ENCODE peak calls at places on chromosome 12, in seven cellular contexts. W is tibial artery, L is choroid plexus epithelial cell, P is Peyer's patch, Q is spleen, G is left ventricle myocardium inferior, I is MM.1S. Z is an unnamed sample.

GRCh38 chr12:121494093-121494787 is 86.6 kb downstream of the KDM2B start:
- DNase-seq in W (no peak), L (peak), P (peak), Q (peak), G (peak), I (no peak), Z (peak)

GRCh38 chr12:91818236-91819131 is 327.2 kb downstream of the BTG1 start:
- DNase-seq in W (no peak), L (no peak), P (no peak), Q (no peak), G (no peak), I (no peak), Z (no peak)

GRCh38 chr12:81077329-81077685 is 572 bp upstream of the ACSS3 start:
- DNase-seq in W (no peak), L (peak), P (no peak), Q (no peak), G (peak), I (no peak), Z (no peak)

GRCh38 chr12:105291531-105291930 is 39.0 kb upstream of the C12orf75 start:
- DNase-seq in W (no peak), L (no peak), P (no peak), Q (no peak), G (no peak), I (no peak), Z (no peak)

GRCh38 chr12:125015680-125016310 is 22.4 kb downstream of the BRI3BP start:
- DNase-seq in W (no peak), L (no peak), P (no peak), Q (no peak), G (no peak), I (no peak), Z (no peak)

GRCh38 chr12:55934343-55934742 is 3.4 kb downstream of the DGKA start:
- DNase-seq in W (no peak), L (peak), P (no peak), Q (no peak), G (no peak), I (no peak), Z (peak)

GRCh38 chr12:94445662-94446061 is 14.0 kb downstream of the CEP83 start:
- DNase-seq in W (no peak), L (peak), P (no peak), Q (no peak), G (no peak), I (no peak), Z (peak)

GRCh38 chr12:110694330-110694891 is 5.5 kb upstream of the HVCN1 start:
- DNase-seq in W (peak), L (no peak), P (no peak), Q (peak), G (peak), I (no peak), Z (no peak)

GRCh38 chr12:110247340-110248095 is 33.5 kb upstream of the ATP2A2 start:
- DNase-seq in W (no peak), L (peak), P (peak), Q (no peak), G (peak), I (no peak), Z (no peak)

GRCh38 chr12:97148941-97149559 is 242.0 kb downstream of the NEDD1 start:
- DNase-seq in W (no peak), L (peak), P (peak), Q (peak), G (peak), I (peak), Z (peak)

DNA sequence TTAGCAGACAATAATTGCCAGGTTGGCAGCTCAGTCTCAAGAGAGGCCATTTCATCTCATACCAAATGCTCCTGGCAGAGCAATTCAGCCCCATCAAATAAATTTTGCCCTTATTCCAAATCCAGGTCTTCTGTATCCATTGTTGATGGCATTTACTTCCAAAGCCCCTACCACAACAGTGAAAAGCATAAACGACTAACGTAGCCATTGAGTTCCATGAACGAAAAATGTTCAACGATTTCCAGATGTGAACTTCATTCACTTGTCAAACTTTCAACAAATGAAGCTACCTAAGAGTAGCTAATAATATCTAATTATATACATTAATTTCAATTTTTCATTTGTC is 3.0 kb upstream of the GCN1 start:
- DNase-seq in W (no peak), L (no peak), P (no peak), Q (no peak), G (no peak), I (no peak), Z (no peak)
- H3K4me3 ChIP-seq in W (no peak), L (no peak), P (no peak), Q (no peak), G (no peak), I (no peak), Z (no peak)

GRCh38 chr12:93261505-93262094 is 116.1 kb upstream of the NUDT4 start:
- DNase-seq in W (no peak), L (no peak), P (no peak), Q (no peak), G (no peak), I (no peak), Z (no peak)

GRCh38 chr12:93252221-93252620 is 125.5 kb upstream of the NUDT4 start:
- DNase-seq in W (no peak), L (no peak), P (no peak), Q (no peak), G (no peak), I (no peak), Z (no peak)

GRCh38 chr12:93254911-93255310 is 122.8 kb upstream of the NUDT4 start:
- DNase-seq in W (no peak), L (no peak), P (no peak), Q (no peak), G (no peak), I (no peak), Z (no peak)

DNA sequence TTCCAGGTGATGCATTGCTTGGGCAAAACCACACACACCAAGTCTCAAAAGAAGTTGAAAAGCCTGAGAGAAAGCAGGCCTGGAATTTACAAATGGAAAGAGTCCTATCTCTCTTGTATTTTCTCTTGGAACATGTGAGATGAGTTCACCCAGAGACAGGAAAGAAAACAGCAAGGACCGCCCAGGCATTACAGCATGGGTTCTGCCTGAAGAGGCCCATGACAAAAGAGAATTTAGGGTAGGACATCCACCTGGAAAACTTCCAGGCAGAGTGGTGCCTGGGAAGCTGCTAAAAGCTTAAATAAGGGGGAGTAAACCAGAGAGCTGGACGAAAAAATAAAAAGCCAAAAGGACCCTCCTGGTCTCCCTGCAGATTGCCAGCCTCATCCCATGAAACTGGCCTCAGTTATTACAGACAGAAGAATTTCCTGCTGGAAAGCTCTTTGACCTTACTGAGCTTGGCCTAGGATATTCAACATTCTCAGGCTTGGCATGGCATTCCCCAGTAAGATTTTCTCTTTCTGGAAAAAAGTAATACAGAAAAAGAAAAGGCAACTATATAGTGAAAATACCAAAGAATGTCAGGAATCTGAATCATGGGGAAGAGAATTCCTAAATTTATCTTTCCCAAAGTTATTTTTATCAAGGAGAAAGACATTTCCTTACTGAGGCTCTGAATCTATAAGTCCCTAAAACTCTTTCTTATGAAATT is 121.3 kb upstream of the NUDT4 start:
- DNase-seq in W (no peak), L (no peak), P (no peak), Q (no peak), G (no peak), I (no peak), Z (peak)
- TF ChIP-seq CTCF in W (no peak), L (no peak), P (no peak), Q (no peak), G (no peak), I (no peak), Z (no peak)

GRCh38 chr12:79932393-79932792 is 2.5 kb downstream of the PPP1R12A start:
- DNase-seq in W (no peak), L (no peak), P (no peak), Q (no peak), G (no peak), I (no peak), Z (no peak)

GRCh38 chr12:79929065-79929464 is 5.8 kb downstream of the PPP1R12A start:
- DNase-seq in W (no peak), L (no peak), P (no peak), Q (no peak), G (no peak), I (no peak), Z (no peak)

GRCh38 chr12:79926951-79927350 is 7.9 kb downstream of the PPP1R12A start:
- DNase-seq in W (no peak), L (no peak), P (no peak), Q (no peak), G (no peak), I (no peak), Z (no peak)

GRCh38 chr12:79925492-79925891 is 9.4 kb downstream of the PPP1R12A start:
- DNase-seq in W (no peak), L (peak), P (no peak), Q (no peak), G (no peak), I (no peak), Z (peak)

GRCh38 chr12:79927772-79928474 is 7.0 kb downstream of the PPP1R12A start:
- DNase-seq in W (no peak), L (peak), P (no peak), Q (no peak), G (no peak), I (peak), Z (no peak)
- H3K4me3 ChIP-seq in W (no peak), L (no peak), P (no peak), Q (no peak), G (no peak), I (no peak), Z (no peak)

DNA sequence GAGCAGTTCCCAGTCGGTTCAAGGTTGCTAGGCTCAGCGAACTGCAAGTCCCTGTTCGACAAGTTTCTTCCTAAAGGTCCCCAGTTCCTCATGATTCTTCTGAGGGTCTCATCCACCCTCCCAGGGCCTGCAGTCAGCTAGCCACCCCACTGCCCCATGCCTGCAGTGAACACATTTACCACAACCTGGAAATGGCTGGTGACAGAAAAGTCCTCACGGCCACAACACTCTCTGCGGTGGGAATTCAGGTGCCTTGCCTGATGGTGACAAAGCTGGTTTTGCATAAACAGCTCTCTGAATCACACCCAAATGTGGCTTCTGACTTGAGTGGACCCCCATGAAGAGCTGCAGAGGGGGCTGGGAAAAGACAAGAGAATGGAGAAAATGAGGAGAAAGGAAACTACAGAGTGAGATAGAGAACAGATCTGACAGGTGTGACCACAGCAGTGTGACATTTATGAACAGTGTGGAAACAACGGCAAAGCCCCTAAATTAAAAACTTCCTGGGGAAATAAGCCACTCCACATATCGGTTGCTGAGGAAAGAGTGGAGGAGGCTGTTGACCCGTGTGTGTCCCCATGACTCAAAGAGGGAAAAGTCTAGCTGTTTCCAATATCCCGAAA is 1.3 kb upstream of the CD27 start:
- DNase-seq in W (no peak), L (no peak), P (no peak), Q (no peak), G (no peak), I (peak), Z (no peak)
- TF ChIP-seq CTCF in W (no peak), L (no peak), P (no peak), Q (no peak), G (no peak), I (no peak), Z (no peak)

GRCh38 chr12:131830335-131831020 is 2.3 kb downstream of the MMP17 start:
- DNase-seq in W (peak), L (peak), P (peak), Q (peak), G (peak), I (peak), Z (peak)
- H3K4me3 ChIP-seq in W (peak), L (peak), P (peak), Q (peak), G (peak), I (no peak), Z (peak)

GRCh38 chr12:39587247-39587646 is 32.4 kb downstream of the ABCD2 start:
- DNase-seq in W (no peak), L (peak), P (no peak), Q (no peak), G (no peak), I (peak), Z (peak)
- TF ChIP-seq CTCF in W (peak), L (peak), P (no peak), Q (peak), G (peak), I (peak), Z (peak)

DNA sequence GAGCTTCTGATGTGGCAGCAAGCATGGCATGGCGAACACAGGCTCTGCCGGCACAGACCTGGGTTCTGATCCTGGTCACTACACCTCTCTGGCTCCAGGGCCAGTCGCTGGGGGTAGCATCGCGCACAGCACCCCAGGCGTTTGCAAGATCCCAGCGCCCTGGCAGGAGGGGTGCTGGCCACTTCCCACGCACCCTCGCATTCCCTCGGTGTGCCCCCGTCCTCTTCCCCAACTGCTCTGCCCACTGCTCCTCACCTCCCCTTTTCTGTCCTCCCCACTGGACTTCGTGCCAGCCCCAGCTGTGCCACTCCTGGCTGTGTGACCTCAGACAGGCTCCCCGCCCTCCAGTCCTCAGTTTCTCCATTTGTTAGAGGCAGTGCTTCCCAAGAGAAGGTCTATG is 2.8 kb downstream of the CDK2AP1 start:
- DNase-seq in W (no peak), L (no peak), P (no peak), Q (peak), G (no peak), I (no peak), Z (no peak)
- H3K4me3 ChIP-seq in W (peak), L (peak), P (no peak), Q (peak), G (peak), I (no peak), Z (peak)

DNA sequence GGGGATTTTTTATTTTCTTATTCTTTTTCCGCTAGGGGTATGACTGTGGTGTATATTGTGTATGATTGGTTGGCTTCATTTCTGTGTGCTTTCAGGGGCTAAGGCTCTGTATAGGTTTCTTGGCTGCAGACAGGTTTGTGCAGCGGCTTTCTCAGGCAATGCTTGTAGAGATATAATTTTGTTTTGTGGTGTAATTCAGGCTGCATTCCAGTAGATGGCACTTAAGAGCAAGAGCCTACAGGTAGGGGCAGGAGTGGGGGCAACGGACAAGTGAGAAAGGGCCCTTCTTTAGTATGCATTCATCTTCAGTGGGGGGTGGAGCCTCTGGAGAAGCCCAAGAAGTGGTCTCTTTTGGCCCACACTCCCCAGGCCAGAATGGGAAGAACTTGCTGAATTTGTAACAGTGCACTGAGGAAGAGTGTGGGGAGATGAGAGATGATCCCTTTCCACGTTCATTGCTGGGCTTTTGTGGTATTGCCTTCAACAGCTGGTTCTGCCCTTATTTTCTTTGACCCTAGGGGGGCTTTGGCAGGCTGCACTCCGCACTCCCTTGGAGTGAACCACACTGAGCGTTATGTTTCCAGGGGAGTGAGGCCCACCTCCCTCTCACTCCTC is 78.6 kb downstream of the IFNG-AS1 start:
- DNase-seq in W (no peak), L (peak), P (no peak), Q (no peak), G (no peak), I (no peak), Z (peak)
- TF ChIP-seq CTCF in W (no peak), L (peak), P (no peak), Q (no peak), G (no peak), I (peak), Z (peak)

GRCh38 chr12:6032726-6033125 is 87.7 kb upstream of the ANO2 start:
- DNase-seq in W (no peak), L (no peak), P (no peak), Q (no peak), G (no peak), I (no peak), Z (no peak)
- H3K4me3 ChIP-seq in W (no peak), L (no peak), P (no peak), Q (no peak), G (no peak), I (no peak), Z (no peak)

GRCh38 chr12:22124987-22125386 is 79.0 kb downstream of the CMAS start:
- DNase-seq in W (no peak), L (no peak), P (no peak), Q (no peak), G (no peak), I (no peak), Z (no peak)

GRCh38 chr12:22118206-22118605 is 72.2 kb downstream of the CMAS start:
- DNase-seq in W (no peak), L (no peak), P (no peak), Q (no peak), G (no peak), I (no peak), Z (no peak)

GRCh38 chr12:22117551-22117950 is 71.5 kb downstream of the CMAS start:
- DNase-seq in W (no peak), L (no peak), P (no peak), Q (no peak), G (no peak), I (no peak), Z (no peak)

GRCh38 chr12:22116376-22116775 is 70.4 kb downstream of the CMAS start:
- DNase-seq in W (no peak), L (no peak), P (no peak), Q (no peak), G (no peak), I (no peak), Z (no peak)

GRCh38 chr12:22121224-22121623 is 75.2 kb downstream of the CMAS start:
- DNase-seq in W (no peak), L (no peak), P (no peak), Q (no peak), G (no peak), I (peak), Z (no peak)
- TF ChIP-seq CTCF in W (peak), L (peak), P (no peak), Q (peak), G (no peak), I (peak), Z (peak)